ENCODE peak calls at places on chromosomes 4 and X, in nine cellular contexts. D is fibroblast of lung; O is GM04504; B is nephron progenitor cell; L is NCI-H2081 treated with DMSO at 0.1 percent for 48 hours; F is stimulated activated naive B cell treated with anti-CD40 and anti-IgM and Interleukin-4, amounts not matched to agents 10 μg/mL and 1 μg/mL and 100 μg/mL, for 72 hours; C is AG08395; W is epithelial cell of esophagus; U is naive thymus-derived CD8-positive, alpha-beta T cell. G is an unnamed sample.
A peak's percentile ranks its signal among the peaks of the same experiment; 100 is the strongest.

GRCh38 chr4:124265701-124266100 is 446.8 kb downstream of the ANKRD50 start:
- DNase-seq in B (no peak), W (peak; percentile 39), U (no peak), F (no peak), L (no peak), O (no peak), D (peak; percentile 72), C (no peak), G (no peak)

GRCh38 chr4:4969298-4969697 is 50.0 kb downstream of the CYTL1 start:
- DNase-seq in W (peak; percentile 3), O (peak; percentile 43), B (no peak), C (peak; percentile 96), U (no peak), F (no peak), L (no peak), D (peak; percentile 6), G (no peak)

GRCh38 chr4:129446074-129446473 is 350.1 kb downstream of the C4orf33 start:
- DNase-seq in W (no peak), D (no peak), O (no peak), B (no peak), U (no peak), F (no peak), C (no peak), L (no peak), G (no peak)

GRCh38 chr4:102572452-102572851 is 71.3 kb downstream of the NFKB1 start:
- DNase-seq in F (no peak), L (no peak), C (no peak), B (no peak), U (no peak), O (no peak), D (no peak), W (no peak), G (no peak)

GRCh38 chrX:54182864-54183613 is at the start of gene FAM120C:
- DNase-seq in C (peak; percentile 93), O (peak; percentile 36), U (peak; percentile 56), B (peak; percentile 65), W (peak; percentile 73), D (peak; percentile 73), F (peak; percentile 52), L (no peak), G (peak; percentile 90)

GRCh38 chr4:87875187-87875586 is 42.4 kb downstream of the MEPE start:
- DNase-seq in U (no peak), W (no peak), C (no peak), D (no peak), L (no peak), F (no peak), B (no peak), O (no peak), G (no peak)

GRCh38 chr4:26938516-26938915 is 77.9 kb downstream of the STIM2 start:
- DNase-seq in B (no peak), W (no peak), F (no peak), L (no peak), D (no peak), U (no peak), O (no peak), C (no peak), G (no peak)

GRCh38 chr4:10074767-10075105 is 41.9 kb downstream of the WDR1 start:
- DNase-seq in O (no peak), W (peak; percentile 68), F (no peak), U (no peak), D (peak; percentile 67), B (no peak), C (peak; percentile 81), L (no peak), G (no peak)

GRCh38 chrX:13373027-13373806 is 53.4 kb upstream of the ATXN3L start:
- DNase-seq in O (no peak), C (no peak), L (no peak), U (no peak), B (no peak), D (peak; percentile 74), W (peak; percentile 30), F (no peak), G (no peak)

GRCh38 chr4:142473218-142473959 is 372.7 kb downstream of the INPP4B start:
- DNase-seq in C (no peak), W (peak; percentile 46), B (no peak), D (no peak), L (no peak), U (no peak), F (no peak), O (no peak), G (no peak)

GRCh38 chr4:4585012-4585670 is 43.3 kb upstream of the STX18 start:
- DNase-seq in W (peak; percentile 66), F (no peak), C (peak; percentile 67), D (peak; percentile 80), L (no peak), U (no peak), B (no peak), O (peak; percentile 72), G (no peak)

GRCh38 chr4:82063017-82063416 is 310.8 kb downstream of the HNRNPD start:
- DNase-seq in U (no peak), F (no peak), W (no peak), D (no peak), L (no peak), B (no peak), O (no peak), C (no peak), G (no peak)

GRCh38 chrX:132612990-132613564 is 124.2 kb upstream of the MBNL3 start:
- DNase-seq in C (peak; percentile 43), O (no peak), B (peak; percentile 62), U (peak; percentile 42), F (peak; percentile 15), L (no peak), W (peak; percentile 42), D (peak; percentile 6), G (peak; percentile 57)

GRCh38 chrX:115232933-115233496 is 881 bp downstream of the LRCH2 start:
- DNase-seq in F (no peak), D (no peak), C (no peak), B (no peak), W (no peak), O (no peak), L (no peak), U (no peak), G (no peak)

GRCh38 chr4:123980736-123981285 is 584.2 kb downstream of the SPRY1 start:
- DNase-seq in L (no peak), F (no peak), O (no peak), B (no peak), U (no peak), C (no peak), W (no peak), D (no peak), G (no peak)

GRCh38 chrX:107567370-107567769 is 60.9 kb upstream of the PRPS1 start:
- DNase-seq in B (no peak), C (no peak), F (no peak), D (no peak), W (no peak), L (no peak), O (no peak), U (no peak), G (no peak)

GRCh38 chr4:147547314-147548056 is 66.6 kb downstream of the EDNRA start:
- DNase-seq in L (no peak), U (no peak), W (peak; percentile 56), B (no peak), O (peak; percentile 14), D (peak; percentile 85), C (peak; percentile 23), F (no peak), G (no peak)

GRCh38 chr4:147418206-147418605 is 62.7 kb upstream of the EDNRA start:
- DNase-seq in B (no peak), W (no peak), C (no peak), D (no peak), U (no peak), F (no peak), O (no peak), L (no peak), G (peak; percentile 18)

GRCh38 chr4:35934370-35934981 is 309.8 kb downstream of the ARAP2 start:
- DNase-seq in W (peak; percentile 36), L (peak; percentile 16), U (no peak), C (no peak), F (no peak), D (peak; percentile 22), B (peak; percentile 4), O (no peak), G (peak; percentile 66)

GRCh38 chr4:22500831-22501714 is 14.8 kb downstream of the ADGRA3 start:
- DNase-seq in O (no peak), L (no peak), B (no peak), W (peak; percentile 94), F (no peak), C (peak; percentile 30), D (peak; percentile 88), U (no peak), G (peak; percentile 29)

GRCh38 chr4:169968999-169969398 is 57.2 kb downstream of the MFAP3L start:
- DNase-seq in L (no peak), F (no peak), C (peak; percentile 87), O (peak; percentile 77), B (no peak), W (peak; percentile 27), U (no peak), D (peak; percentile 93), G (no peak)

GRCh38 chrX:57266871-57267270 is 19.6 kb upstream of the FAAH2 start:
- DNase-seq in F (no peak), B (no peak), W (no peak), L (no peak), O (no peak), D (no peak), C (no peak), U (no peak), G (no peak)

GRCh38 chr4:54794033-54794432 is 136.3 kb downstream of the KIT start:
- DNase-seq in U (no peak), D (no peak), C (no peak), F (no peak), L (no peak), O (no peak), W (no peak), B (no peak), G (peak; percentile 5)

G was measured in left kidney.